ENCODE peak calls at places on chromosomes 13 and 19, in eight cellular contexts. B, H, N, V, F, O, R and T are unnamed samples.

GRCh38 chr19:33828266-33829075 is 31.8 kb downstream of the KCTD15 start:
- DNase-seq in B (no peak), H (no peak), N (no peak), V (no peak), F (no peak), O (no peak), R (no peak), T (no peak)

GRCh38 chr19:1847684-1848398 is 442 bp downstream of the REXO1 start:
- DNase-seq in B (no peak), H (peak; percentile 68), N (peak; percentile 76), V (no peak), F (peak; percentile 80), O (no peak), R (no peak), T (no peak)

GRCh38 chr19:28184997-28185396 is 1028.0 kb downstream of the UQCRFS1 start:
- DNase-seq in B (no peak), H (no peak), N (no peak), V (no peak), F (no peak), O (no peak), R (no peak), T (no peak)

GRCh38 chr19:33311326-33311682 is 9.0 kb upstream of the CEBPA start:
- DNase-seq in B (no peak), H (no peak), N (no peak), V (no peak), F (no peak), O (no peak), R (no peak), T (no peak)

GRCh38 chr19:6616011-6616410 is 25.1 kb upstream of the CD70 start:
- DNase-seq in B (no peak), H (no peak), N (no peak), V (no peak), F (peak; percentile 47), O (no peak), R (no peak), T (no peak)

GRCh38 chr13:109971745-109972090 is 185.3 kb upstream of the IRS2 start:
- DNase-seq in B (no peak), H (no peak), N (no peak), V (no peak), F (no peak), O (no peak), R (no peak), T (no peak)

GRCh38 chr19:5434970-5435641 is 20.1 kb upstream of the ZNRF4 start:
- DNase-seq in B (peak; percentile 73), H (no peak), N (no peak), V (no peak), F (peak; percentile 32), O (no peak), R (peak; percentile 37), T (peak; percentile 97)

GRCh38 chr19:40555978-40556689 is 20.5 kb upstream of the SHKBP1 start:
- DNase-seq in B (no peak), H (peak; percentile 46), N (no peak), V (no peak), F (no peak), O (no peak), R (no peak), T (no peak)

GRCh38 chr13:30429721-30430694 is 7.7 kb downstream of the UBE2L5 start:
- DNase-seq in B (peak; percentile 84), H (no peak), N (no peak), V (no peak), F (peak; percentile 90), O (no peak), R (no peak), T (peak; percentile 41)

GRCh38 chr19:32350492-32350891 is 5.1 kb downstream of the ZNF507 start:
- DNase-seq in B (no peak), H (no peak), N (no peak), V (no peak), F (no peak), O (no peak), R (no peak), T (no peak)

GRCh38 chr13:114282143-114282685 is 813 bp downstream of the UPF3A start:
- DNase-seq in B (peak; percentile 16), H (peak; percentile 70), N (peak; percentile 52), V (no peak), F (peak; percentile 77), O (peak; percentile 76), R (peak; percentile 6), T (peak; percentile 71)

GRCh38 chr19:48418317-48419064 is 25.0 kb downstream of the GRIN2D start:
- DNase-seq in B (no peak), H (no peak), N (no peak), V (no peak), F (no peak), O (peak; percentile 75), R (no peak), T (no peak)

GRCh38 chr13:110556224-110556606 is 5.3 kb downstream of the RAB20 start:
- DNase-seq in B (no peak), H (no peak), N (no peak), V (no peak), F (no peak), O (no peak), R (no peak), T (no peak)

GRCh38 chr19:55368701-55369563 is 1.3 kb downstream of the IL11 start:
- DNase-seq in B (peak; percentile 75), H (peak; percentile 68), N (peak; percentile 74), V (no peak), F (no peak), O (no peak), R (no peak), T (peak; percentile 89)

GRCh38 chr19:13099073-13099999 is 3.3 kb downstream of the LYL1 start:
- DNase-seq in B (peak; percentile 48), H (peak; percentile 92), N (peak; percentile 48), V (no peak), F (peak; percentile 94), O (peak; percentile 73), R (peak; percentile 56), T (no peak)

GRCh38 chr19:37979547-37980082 is 72.6 kb downstream of the SIPA1L3 start:
- DNase-seq in B (no peak), H (no peak), N (no peak), V (no peak), F (no peak), O (no peak), R (no peak), T (no peak)

GRCh38 chr13:29935309-29935981 is 85.0 kb upstream of the UBL3 start:
- DNase-seq in B (no peak), H (no peak), N (no peak), V (no peak), F (no peak), O (no peak), R (peak; percentile 53), T (no peak)

GRCh38 chr19:4326837-4327251 is 11.8 kb downstream of the STAP2 start:
- DNase-seq in B (no peak), H (no peak), N (peak; percentile 45), V (no peak), F (no peak), O (no peak), R (no peak), T (no peak)

GRCh38 chr19:4402171-4403004 is at the start of gene CHAF1A:
- DNase-seq in B (peak; percentile 100), H (peak; percentile 99), N (peak; percentile 99), V (peak; percentile 98), F (peak; percentile 100), O (peak; percentile 100), R (peak; percentile 97), T (peak; percentile 100)

GRCh38 chr13:113906566-113906965 is 42.7 kb upstream of the GAS6 start:
- DNase-seq in B (no peak), H (no peak), N (no peak), V (peak; percentile 12), F (no peak), O (no peak), R (no peak), T (no peak)